ENCODE peak calls at places on chromosomes 16 and 17, in seven cellular contexts. One of them, this sample, is unnamed.

GRCh38 chr17:14771543-14771942 is 470.7 kb downstream of the HS3ST3B1 start:
- DNase-seq in esophagus squamous epithelium: no peak
- DNase-seq in astrocyte of the cerebellum: no peak
- DNase-seq in breast epithelium: no peak
- DNase-seq in epithelial cell of esophagus: no peak
- DNase-seq in nephron progenitor cell: no peak
- DNase-seq in upper lobe of right lung: no peak
- DNase-seq in this sample: no peak

GRCh38 chr16:83356266-83356665 is 451.5 kb upstream of the HSBP1 start:
- DNase-seq in esophagus squamous epithelium: no peak
- DNase-seq in astrocyte of the cerebellum: peak
- DNase-seq in breast epithelium: no peak
- DNase-seq in epithelial cell of esophagus: peak
- DNase-seq in nephron progenitor cell: peak
- DNase-seq in upper lobe of right lung: no peak
- DNase-seq in this sample: peak

GRCh38 chr16:33059206-33059605 is 134.8 kb upstream of the TP53TG3C start:
- DNase-seq in esophagus squamous epithelium: no peak
- DNase-seq in astrocyte of the cerebellum: no peak
- DNase-seq in breast epithelium: no peak
- DNase-seq in epithelial cell of esophagus: no peak
- DNase-seq in nephron progenitor cell: no peak
- DNase-seq in upper lobe of right lung: no peak
- DNase-seq in this sample: no peak

GRCh38 chr17:4566785-4567184 is 6.4 kb upstream of the GGT6 start:
- DNase-seq in esophagus squamous epithelium: no peak
- DNase-seq in astrocyte of the cerebellum: peak
- DNase-seq in breast epithelium: no peak
- DNase-seq in epithelial cell of esophagus: peak
- DNase-seq in nephron progenitor cell: peak
- DNase-seq in upper lobe of right lung: peak
- DNase-seq in this sample: peak

GRCh38 chr16:17578921-17579876 is 108.4 kb upstream of the XYLT1 start:
- DNase-seq in esophagus squamous epithelium: no peak
- DNase-seq in astrocyte of the cerebellum: peak
- DNase-seq in breast epithelium: peak
- DNase-seq in epithelial cell of esophagus: peak
- DNase-seq in nephron progenitor cell: peak
- DNase-seq in upper lobe of right lung: no peak
- DNase-seq in this sample: peak

GRCh38 chr17:4604111-4604644 is 19.8 kb downstream of the SMTNL2 start:
- DNase-seq in esophagus squamous epithelium: no peak
- DNase-seq in astrocyte of the cerebellum: peak
- DNase-seq in breast epithelium: peak
- DNase-seq in epithelial cell of esophagus: peak
- DNase-seq in nephron progenitor cell: no peak
- DNase-seq in upper lobe of right lung: no peak
- DNase-seq in this sample: no peak

GRCh38 chr17:67007266-67007665 is 37.1 kb upstream of the CACNG1 start:
- DNase-seq in esophagus squamous epithelium: no peak
- DNase-seq in astrocyte of the cerebellum: no peak
- DNase-seq in breast epithelium: no peak
- DNase-seq in epithelial cell of esophagus: no peak
- DNase-seq in nephron progenitor cell: no peak
- DNase-seq in upper lobe of right lung: no peak
- DNase-seq in this sample: no peak

GRCh38 chr17:76354747-76355310 is 1.1 kb upstream of the PRPSAP1 start:
- DNase-seq in esophagus squamous epithelium: no peak
- DNase-seq in astrocyte of the cerebellum: no peak
- DNase-seq in breast epithelium: no peak
- DNase-seq in epithelial cell of esophagus: no peak
- DNase-seq in nephron progenitor cell: no peak
- DNase-seq in upper lobe of right lung: no peak
- DNase-seq in this sample: no peak

GRCh38 chr17:48593840-48594411 is 347 bp upstream of the HOXB5 start:
- DNase-seq in esophagus squamous epithelium: no peak
- DNase-seq in astrocyte of the cerebellum: peak
- DNase-seq in breast epithelium: no peak
- DNase-seq in epithelial cell of esophagus: peak
- DNase-seq in nephron progenitor cell: peak
- DNase-seq in upper lobe of right lung: peak
- DNase-seq in this sample: peak

GRCh38 chr17:76268991-76269981 is 4.1 kb downstream of the UBALD2 start:
- DNase-seq in esophagus squamous epithelium: no peak
- DNase-seq in astrocyte of the cerebellum: no peak
- DNase-seq in breast epithelium: no peak
- DNase-seq in epithelial cell of esophagus: no peak
- DNase-seq in nephron progenitor cell: no peak
- DNase-seq in upper lobe of right lung: no peak
- DNase-seq in this sample: no peak

GRCh38 chr16:83004868-83005652 is 378.3 kb downstream of the CDH13 start:
- DNase-seq in esophagus squamous epithelium: no peak
- DNase-seq in astrocyte of the cerebellum: no peak
- DNase-seq in breast epithelium: no peak
- DNase-seq in epithelial cell of esophagus: peak
- DNase-seq in nephron progenitor cell: no peak
- DNase-seq in upper lobe of right lung: no peak
- DNase-seq in this sample: no peak

GRCh38 chr17:9928601-9929341 is 23.7 kb upstream of the RCVRN start:
- DNase-seq in esophagus squamous epithelium: no peak
- DNase-seq in astrocyte of the cerebellum: peak
- DNase-seq in breast epithelium: no peak
- DNase-seq in epithelial cell of esophagus: peak
- DNase-seq in nephron progenitor cell: peak
- DNase-seq in upper lobe of right lung: no peak
- DNase-seq in this sample: peak

GRCh38 chr17:39634384-39634871 is 2.5 kb upstream of the STARD3 start:
- DNase-seq in esophagus squamous epithelium: no peak
- DNase-seq in astrocyte of the cerebellum: peak
- DNase-seq in breast epithelium: no peak
- DNase-seq in epithelial cell of esophagus: peak
- DNase-seq in nephron progenitor cell: no peak
- DNase-seq in upper lobe of right lung: no peak
- DNase-seq in this sample: no peak

GRCh38 chr17:56830726-56831363 is 2.9 kb downstream of the C17orf67 start:
- DNase-seq in esophagus squamous epithelium: no peak
- DNase-seq in astrocyte of the cerebellum: no peak
- DNase-seq in breast epithelium: no peak
- DNase-seq in epithelial cell of esophagus: no peak
- DNase-seq in nephron progenitor cell: no peak
- DNase-seq in upper lobe of right lung: no peak
- DNase-seq in this sample: no peak

DNA sequence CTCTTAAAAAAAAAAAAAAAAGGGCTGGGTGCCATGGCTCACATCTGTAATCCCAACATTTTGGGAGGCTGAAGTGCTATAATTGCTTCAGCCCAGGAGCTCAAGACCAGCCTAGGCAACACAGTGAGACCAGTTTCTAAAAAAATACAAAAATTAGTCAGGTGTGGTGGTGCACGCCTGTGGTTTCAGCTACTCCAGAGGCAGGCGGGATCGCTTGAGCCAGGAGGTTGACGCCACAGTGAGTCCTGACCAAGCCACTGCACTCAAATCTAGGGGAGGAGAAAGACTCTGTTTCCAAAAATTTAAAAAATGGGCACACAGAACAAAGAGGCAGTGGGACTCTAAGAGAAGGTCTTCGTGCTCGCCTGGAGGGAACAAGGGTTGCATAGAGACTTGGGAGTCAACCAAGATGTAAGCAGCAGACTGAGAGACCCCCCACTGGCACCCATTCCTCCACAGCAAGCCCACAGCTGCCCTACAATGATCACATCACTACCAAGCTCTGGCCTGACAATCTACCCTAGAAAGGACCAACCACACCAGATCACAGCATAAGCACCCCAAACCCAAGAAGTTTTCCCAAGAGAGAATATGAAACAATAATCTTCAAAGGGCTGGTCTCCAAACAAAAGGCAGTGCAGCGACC is 121.6 kb downstream of the ANKRD11 start:
- DNase-seq in esophagus squamous epithelium: no peak
- DNase-seq in astrocyte of the cerebellum: no peak
- DNase-seq in breast epithelium: no peak
- DNase-seq in epithelial cell of esophagus: no peak
- DNase-seq in nephron progenitor cell: no peak
- DNase-seq in upper lobe of right lung: peak
- DNase-seq in this sample: no peak
- TF ChIP-seq CTCF in esophagus squamous epithelium: no peak
- TF ChIP-seq CTCF in astrocyte of the cerebellum: no peak
- TF ChIP-seq CTCF in breast epithelium: no peak
- TF ChIP-seq CTCF in epithelial cell of esophagus: no peak
- TF ChIP-seq CTCF in nephron progenitor cell: no peak
- TF ChIP-seq CTCF in upper lobe of right lung: no peak
- TF ChIP-seq CTCF in this sample: no peak

GRCh38 chr16:66266436-66267286 is 99.8 kb upstream of the CDH5 start:
- DNase-seq in esophagus squamous epithelium: no peak
- DNase-seq in astrocyte of the cerebellum: peak
- DNase-seq in breast epithelium: peak
- DNase-seq in epithelial cell of esophagus: no peak
- DNase-seq in nephron progenitor cell: peak
- DNase-seq in upper lobe of right lung: peak
- DNase-seq in this sample: no peak
- TF ChIP-seq CTCF in esophagus squamous epithelium: no peak
- TF ChIP-seq CTCF in astrocyte of the cerebellum: no peak
- TF ChIP-seq CTCF in breast epithelium: peak
- TF ChIP-seq CTCF in epithelial cell of esophagus: no peak
- TF ChIP-seq CTCF in nephron progenitor cell: no peak
- TF ChIP-seq CTCF in upper lobe of right lung: no peak
- TF ChIP-seq CTCF in this sample: no peak

GRCh38 chr17:44565866-44566443 is 8.7 kb downstream of the FZD2 start:
- DNase-seq in esophagus squamous epithelium: no peak
- DNase-seq in astrocyte of the cerebellum: no peak
- DNase-seq in breast epithelium: no peak
- DNase-seq in epithelial cell of esophagus: no peak
- DNase-seq in nephron progenitor cell: no peak
- DNase-seq in upper lobe of right lung: no peak
- DNase-seq in this sample: no peak
- TF ChIP-seq CTCF in esophagus squamous epithelium: no peak
- TF ChIP-seq CTCF in astrocyte of the cerebellum: peak
- TF ChIP-seq CTCF in breast epithelium: no peak
- TF ChIP-seq CTCF in epithelial cell of esophagus: peak
- TF ChIP-seq CTCF in nephron progenitor cell: peak
- TF ChIP-seq CTCF in upper lobe of right lung: peak
- TF ChIP-seq CTCF in this sample: peak

GRCh38 chr17:63697341-63698286 is 2.3 kb downstream of the LIMD2 start:
- DNase-seq in esophagus squamous epithelium: no peak
- DNase-seq in astrocyte of the cerebellum: no peak
- DNase-seq in breast epithelium: no peak
- DNase-seq in epithelial cell of esophagus: peak
- DNase-seq in nephron progenitor cell: no peak
- DNase-seq in upper lobe of right lung: peak
- DNase-seq in this sample: peak
- TF ChIP-seq CTCF in esophagus squamous epithelium: peak
- TF ChIP-seq CTCF in astrocyte of the cerebellum: peak
- TF ChIP-seq CTCF in breast epithelium: peak
- TF ChIP-seq CTCF in epithelial cell of esophagus: peak
- TF ChIP-seq CTCF in nephron progenitor cell: no peak
- TF ChIP-seq CTCF in upper lobe of right lung: peak
- TF ChIP-seq CTCF in this sample: no peak

DNA sequence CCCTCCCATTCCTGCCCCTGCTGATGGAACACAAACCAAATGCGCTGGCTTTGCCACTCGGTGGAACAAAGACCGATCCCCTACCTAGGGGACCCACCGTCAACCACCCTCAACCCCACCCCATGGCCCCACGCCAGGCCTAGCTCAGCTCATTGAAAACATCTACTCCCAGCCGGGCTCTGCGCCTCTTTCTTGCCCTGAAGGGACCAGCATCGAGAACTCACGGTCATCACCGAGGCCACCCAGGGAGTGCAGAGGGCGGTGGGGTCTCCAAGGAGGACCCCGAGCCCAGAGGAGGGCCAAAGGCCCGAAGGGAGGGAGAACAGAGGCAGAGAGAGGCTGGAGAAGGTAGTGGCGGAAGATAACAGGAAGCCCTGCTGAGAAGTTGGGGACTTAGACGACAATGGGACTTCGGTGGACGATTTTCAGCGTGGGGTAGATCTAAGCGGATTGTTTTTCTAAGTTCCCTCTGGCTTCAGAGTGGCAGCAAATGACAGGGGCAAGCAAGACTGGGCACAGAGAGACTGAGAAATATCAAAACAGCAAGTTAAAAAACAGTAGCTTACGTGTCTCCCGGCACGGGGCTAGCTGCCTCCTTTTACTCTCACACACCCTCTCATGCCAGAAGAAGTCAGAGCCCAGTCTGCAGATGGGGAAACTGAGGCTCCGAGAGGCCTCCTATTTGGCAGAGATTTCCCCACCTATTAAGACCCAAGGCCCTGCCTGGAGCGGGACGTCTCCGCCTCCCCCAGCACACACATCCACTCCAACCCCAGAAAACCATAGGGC is 1.1 kb downstream of the CARHSP1 start:
- DNase-seq in esophagus squamous epithelium: no peak
- DNase-seq in astrocyte of the cerebellum: no peak
- DNase-seq in breast epithelium: no peak
- DNase-seq in epithelial cell of esophagus: no peak
- DNase-seq in nephron progenitor cell: peak
- DNase-seq in upper lobe of right lung: no peak
- DNase-seq in this sample: peak
- TF ChIP-seq CTCF in esophagus squamous epithelium: no peak
- TF ChIP-seq CTCF in astrocyte of the cerebellum: no peak
- TF ChIP-seq CTCF in breast epithelium: no peak
- TF ChIP-seq CTCF in epithelial cell of esophagus: no peak
- TF ChIP-seq CTCF in nephron progenitor cell: no peak
- TF ChIP-seq CTCF in upper lobe of right lung: no peak
- TF ChIP-seq CTCF in this sample: no peak

DNA sequence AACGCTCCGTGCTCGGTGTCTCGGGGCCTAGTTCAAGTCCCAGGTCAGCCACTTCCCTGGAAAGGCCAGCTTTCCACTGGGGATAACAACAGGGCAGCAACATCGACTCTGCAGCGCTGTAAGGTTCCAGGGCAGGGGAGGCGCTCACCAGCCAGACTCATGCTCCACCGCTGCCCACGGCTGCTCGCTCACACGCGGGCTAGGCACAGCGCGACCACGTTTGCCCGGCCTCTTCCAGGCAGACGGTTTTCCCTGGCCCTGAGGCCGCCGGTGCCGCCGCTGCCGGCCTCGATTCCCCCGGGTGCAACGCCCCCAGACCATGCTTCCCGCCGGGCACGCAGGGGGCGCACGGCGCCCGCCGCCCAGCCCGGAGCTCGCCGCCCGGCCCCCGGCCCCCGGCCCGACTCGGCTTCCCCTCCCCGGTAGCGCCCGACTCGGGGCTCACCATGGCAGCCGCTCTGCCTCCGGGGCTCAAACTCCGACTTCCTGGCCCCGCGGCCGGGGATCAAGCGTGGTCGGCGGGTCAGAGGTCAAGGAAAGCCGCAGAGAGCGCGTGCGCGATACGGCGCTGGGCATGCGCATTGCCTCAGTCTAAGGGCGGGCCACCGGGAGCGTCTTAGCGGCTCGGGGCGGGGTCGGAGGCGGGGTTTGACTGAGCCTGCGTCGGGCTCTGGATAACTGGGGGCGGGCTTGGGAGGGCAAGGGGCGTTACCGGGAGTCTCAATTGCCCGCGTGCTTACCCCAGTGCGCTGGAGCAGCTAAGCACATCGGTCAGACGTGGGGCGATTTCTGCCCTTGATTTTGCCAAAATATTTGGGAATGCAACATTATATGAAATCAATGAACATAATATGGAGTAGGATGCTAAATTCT is at the start of gene PAM16:
- DNase-seq in esophagus squamous epithelium: peak
- DNase-seq in astrocyte of the cerebellum: peak
- DNase-seq in breast epithelium: peak
- DNase-seq in epithelial cell of esophagus: peak
- DNase-seq in nephron progenitor cell: peak
- DNase-seq in upper lobe of right lung: peak
- DNase-seq in this sample: peak
- TF ChIP-seq CTCF in esophagus squamous epithelium: no peak
- TF ChIP-seq CTCF in astrocyte of the cerebellum: no peak
- TF ChIP-seq CTCF in breast epithelium: no peak
- TF ChIP-seq CTCF in epithelial cell of esophagus: no peak
- TF ChIP-seq CTCF in nephron progenitor cell: no peak
- TF ChIP-seq CTCF in upper lobe of right lung: no peak
- TF ChIP-seq CTCF in this sample: no peak